ENCODE peak calls at places on chromosomes 7 and 10, in five cellular contexts. C is K562, A is GM23338, L is GM12878, P is HepG2. B is an unnamed sample.

GRCh38 chr10:102628451-102628911 is 15.8 kb upstream of the TRIM8 start:
- DNase-seq in C (no peak), A (no peak), L (no peak), P (no peak), B (no peak)

GRCh38 chr7:72336382-72336886 is 75.7 kb downstream of the CALN1 start:
- DNase-seq in C (no peak), A (peak; percentile 75), L (no peak), P (no peak), B (no peak)

GRCh38 chr10:75512534-75512933 is 81.1 kb downstream of the LRMDA start:
- DNase-seq in C (no peak), A (peak; percentile 60), L (no peak), P (no peak), B (no peak)

GRCh38 chr7:82713506-82713905 is 269.9 kb upstream of the CACNA2D1 start:
- DNase-seq in C (no peak), A (no peak), L (no peak), P (no peak), B (no peak)

GRCh38 chr7:76173566-76174205 is 28.0 kb upstream of the SRRM3 start:
- DNase-seq in C (no peak), A (no peak), L (no peak), P (no peak), B (no peak)

GRCh38 chr10:99318475-99318874 is 10.7 kb upstream of the CNNM1 start:
- DNase-seq in C (no peak), A (no peak), L (no peak), P (peak; percentile 46), B (no peak)

GRCh38 chr7:50400114-50400513 is 50.0 kb downstream of the FIGNL1 start:
- DNase-seq in C (no peak), A (no peak), L (no peak), P (no peak), B (no peak)

GRCh38 chr10:92848037-92848440 is 281 bp upstream of the EXOC6 start:
- DNase-seq in C (no peak), A (no peak), L (no peak), P (no peak), B (no peak)

GRCh38 chr10:10804061-10804460 is 213.6 kb upstream of the CELF2 start:
- DNase-seq in C (no peak), A (no peak), L (no peak), P (no peak), B (no peak)

GRCh38 chr7:101537205-101537604 is 91.9 kb downstream of the MYL10 start:
- DNase-seq in C (no peak), A (no peak), L (no peak), P (peak; percentile 78), B (no peak)

GRCh38 chr7:102912742-102913141 is at the start of gene LRRC17:
- DNase-seq in C (no peak), A (peak; percentile 23), L (no peak), P (no peak), B (no peak)

GRCh38 chr7:88322151-88322550 is 15.5 kb upstream of the STEAP4 start:
- DNase-seq in C (no peak), A (no peak), L (no peak), P (no peak), B (no peak)

GRCh38 chr10:120436431-120437142 is 20.4 kb upstream of the PLPP4 start:
- DNase-seq in C (no peak), A (no peak), L (no peak), P (no peak), B (no peak)

GRCh38 chr10:29443745-29444523 is 155.1 kb downstream of the LYZL1 start:
- DNase-seq in C (peak; percentile 37), A (no peak), L (no peak), P (peak; percentile 50), B (no peak)

GRCh38 chr10:30784896-30785605 is 155.5 kb upstream of the LYZL2 start:
- DNase-seq in C (no peak), A (peak; percentile 94), L (no peak), P (no peak), B (peak; percentile 85)

GRCh38 chr10:91856637-91857036 is 52.6 kb downstream of the FGFBP3 start:
- DNase-seq in C (peak; percentile 6), A (peak; percentile 62), L (no peak), P (peak; percentile 12), B (no peak)

GRCh38 chr10:59362991-59363390 is 642 bp upstream of the FAM13C start:
- DNase-seq in C (no peak), A (peak; percentile 81), L (no peak), P (no peak), B (peak; percentile 66)

GRCh38 chr7:73738220-73738611 is 386 bp downstream of the ABHD11 start:
- DNase-seq in C (peak; percentile 86), A (peak; percentile 78), L (no peak), P (no peak), B (no peak)

GRCh38 chr7:30080818-30081217 is 52.6 kb downstream of the PLEKHA8 start:
- DNase-seq in C (no peak), A (peak; percentile 44), L (no peak), P (no peak), B (peak; percentile 5)

GRCh38 chr10:815338-816104 is 116.0 kb downstream of the LARP4B start:
- DNase-seq in C (no peak), A (peak; percentile 62), L (no peak), P (no peak), B (no peak)
- TF ChIP-seq CREB1 in C (no peak), A (no peak), L (no peak), P (no peak), B (no peak)

GRCh38 chr7:128783143-128783799 is 7.7 kb upstream of the OPN1SW start:
- DNase-seq in C (peak; percentile 95), A (peak; percentile 91), L (no peak), P (peak; percentile 61), B (peak; percentile 91)
- TF ChIP-seq POLR2AphosphoS5 in C (no peak), A (peak; percentile 39), L (no peak), P (no peak), B (no peak)

GRCh38 chr7:75056476-75056875 is 17.1 kb downstream of the RCC1L start:
- DNase-seq in C (no peak), A (no peak), L (no peak), P (no peak), B (no peak)
- TF ChIP-seq CREB1 in C (no peak), A (no peak), L (no peak), P (no peak), B (no peak)

GRCh38 chr7:22822486-22823141 is at the start of gene TOMM7:
- DNase-seq in C (peak; percentile 98), A (peak; percentile 99), L (peak; percentile 94), P (peak; percentile 93), B (peak; percentile 84)
- TF ChIP-seq POLR2AphosphoS5 in C (peak; percentile 84), A (peak; percentile 95), L (peak; percentile 90), P (peak; percentile 89), B (peak; percentile 88)

GRCh38 chr7:148856891-148857290 is 27.2 kb downstream of the EZH2 start:
- DNase-seq in C (no peak), A (no peak), L (no peak), P (no peak), B (no peak)
- TF ChIP-seq CREB1 in C (no peak), A (no peak), L (peak; percentile 41), P (no peak), B (no peak)

GRCh38 chr7:1540391-1541271 is 10.1 kb downstream of the MAFK start:
- DNase-seq in C (no peak), A (peak; percentile 3), L (no peak), P (no peak), B (no peak)
- TF ChIP-seq POLR2AphosphoS5 in C (no peak), A (no peak), L (no peak), P (no peak), B (no peak)

DNA sequence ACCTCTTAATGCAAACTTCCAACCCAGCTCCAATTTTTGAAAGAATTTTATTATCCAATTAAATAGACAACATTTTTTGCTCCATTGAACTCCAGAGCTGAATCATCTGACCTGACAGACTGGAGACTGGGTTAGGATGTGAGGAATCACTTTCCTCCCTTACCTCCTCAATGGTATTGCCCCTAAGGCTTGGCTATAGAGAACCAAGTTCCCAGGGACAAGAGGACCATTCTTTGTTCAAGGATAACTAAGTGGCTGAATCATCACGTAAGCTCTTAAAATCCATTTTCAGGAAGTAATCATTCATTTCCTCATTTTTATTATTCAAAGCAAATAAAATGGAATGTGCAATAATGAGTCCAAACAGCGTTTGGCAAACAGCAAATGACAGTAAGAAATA is 335.1 kb downstream of the GATA3 start:
- DNase-seq in C (no peak), A (no peak), L (no peak), P (no peak), B (no peak)
- TF ChIP-seq CREB1 in C (no peak), A (no peak), L (no peak), P (no peak), B (no peak)

GRCh38 chr7:143407296-143408246 is 1.1 kb downstream of the EPHA1 start:
- DNase-seq in C (no peak), A (no peak), L (no peak), P (no peak), B (no peak)
- TF ChIP-seq POLR2AphosphoS5 in C (no peak), A (no peak), L (no peak), P (no peak), B (no peak)

GRCh38 chr7:46979439-46979838 is 602.5 kb downstream of the TNS3 start:
- DNase-seq in C (no peak), A (no peak), L (no peak), P (no peak), B (no peak)

DNA sequence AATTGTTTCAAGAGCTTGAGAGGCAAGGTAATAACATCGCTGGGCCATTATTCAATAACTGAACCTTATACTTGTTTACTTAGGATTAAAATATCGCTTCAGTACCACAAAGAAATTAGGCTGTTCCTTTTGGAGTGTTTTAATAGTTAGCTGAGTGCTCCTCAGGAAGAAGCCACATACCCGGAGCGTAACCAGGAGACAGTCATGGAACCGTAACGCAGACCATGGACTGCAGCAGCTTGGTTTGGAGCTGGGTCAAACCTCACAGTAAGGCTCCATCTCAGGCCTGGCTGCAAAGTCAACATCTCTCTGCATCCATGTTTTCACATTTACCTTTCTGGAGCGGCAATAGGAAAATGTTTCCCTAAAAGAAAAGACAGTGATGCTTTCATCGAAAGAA is 599.0 kb downstream of the TNS3 start:
- DNase-seq in C (no peak), A (no peak), L (no peak), P (no peak), B (no peak)
- TF ChIP-seq CREB1 in C (no peak), A (no peak), L (no peak), P (no peak), B (no peak)

B was measured in H1.